ENCODE peak calls at places on chromosomes 4 and X, in nine cellular contexts. One of them, this sample, is unnamed.

GRCh38 chr4:37535872-37536271 is 150.3 kb downstream of the RELL1 start:
- DNase-seq in neural progenitor cell: no peak
- DNase-seq in CD8-positive, alpha-beta memory T cell: no peak
- DNase-seq in AG09309: no peak
- DNase-seq in body of pancreas: no peak
- DNase-seq in tibial nerve: no peak
- DNase-seq in SJSA1: no peak
- DNase-seq in A673: no peak
- DNase-seq in GM23248: peak; percentile 44
- DNase-seq in this sample: peak; percentile 87

GRCh38 chr4:151218343-151218742 is 58.6 kb upstream of the PRSS48 start:
- DNase-seq in GM23248: peak; percentile 58
- DNase-seq in neural progenitor cell: no peak
- DNase-seq in tibial nerve: no peak
- DNase-seq in A673: no peak
- DNase-seq in AG09309: no peak
- DNase-seq in body of pancreas: no peak
- DNase-seq in CD8-positive, alpha-beta memory T cell: no peak
- DNase-seq in SJSA1: no peak
- DNase-seq in this sample: peak; percentile 38

GRCh38 chr4:141410839-141411238 is 190.1 kb downstream of the ZNF330 start:
- DNase-seq in CD8-positive, alpha-beta memory T cell: no peak
- DNase-seq in body of pancreas: no peak
- DNase-seq in AG09309: peak; percentile 25
- DNase-seq in A673: no peak
- DNase-seq in tibial nerve: no peak
- DNase-seq in neural progenitor cell: no peak
- DNase-seq in SJSA1: no peak
- DNase-seq in GM23248: peak; percentile 77
- DNase-seq in this sample: no peak

GRCh38 chrX:21700289-21700688 is 42.2 kb upstream of the KLHL34 start:
- DNase-seq in CD8-positive, alpha-beta memory T cell: no peak
- DNase-seq in tibial nerve: no peak
- DNase-seq in neural progenitor cell: no peak
- DNase-seq in A673: no peak
- DNase-seq in body of pancreas: no peak
- DNase-seq in SJSA1: no peak
- DNase-seq in GM23248: no peak
- DNase-seq in AG09309: no peak
- DNase-seq in this sample: no peak

GRCh38 chr4:39621582-39621981 is 17.1 kb downstream of the SMIM14 start:
- DNase-seq in SJSA1: peak; percentile 72
- DNase-seq in AG09309: no peak
- DNase-seq in neural progenitor cell: no peak
- DNase-seq in CD8-positive, alpha-beta memory T cell: no peak
- DNase-seq in A673: peak; percentile 46
- DNase-seq in GM23248: peak; percentile 90
- DNase-seq in body of pancreas: peak; percentile 54
- DNase-seq in tibial nerve: no peak
- DNase-seq in this sample: peak; percentile 73

GRCh38 chr4:129232627-129233337 is 136.8 kb downstream of the C4orf33 start:
- DNase-seq in A673: no peak
- DNase-seq in AG09309: no peak
- DNase-seq in neural progenitor cell: no peak
- DNase-seq in GM23248: no peak
- DNase-seq in body of pancreas: no peak
- DNase-seq in CD8-positive, alpha-beta memory T cell: no peak
- DNase-seq in SJSA1: no peak
- DNase-seq in tibial nerve: no peak
- DNase-seq in this sample: no peak

GRCh38 chr4:37770016-37770415 is 56.5 kb upstream of the PGM2 start:
- DNase-seq in neural progenitor cell: no peak
- DNase-seq in CD8-positive, alpha-beta memory T cell: no peak
- DNase-seq in GM23248: peak; percentile 77
- DNase-seq in SJSA1: no peak
- DNase-seq in A673: no peak
- DNase-seq in body of pancreas: no peak
- DNase-seq in AG09309: peak; percentile 4
- DNase-seq in tibial nerve: no peak
- DNase-seq in this sample: peak; percentile 20

GRCh38 chrX:68511255-68511654 is 12.4 kb downstream of the YIPF6 start:
- DNase-seq in SJSA1: peak; percentile 14
- DNase-seq in AG09309: no peak
- DNase-seq in neural progenitor cell: peak; percentile 59
- DNase-seq in A673: peak; percentile 61
- DNase-seq in GM23248: peak; percentile 62
- DNase-seq in tibial nerve: no peak
- DNase-seq in body of pancreas: peak; percentile 18
- DNase-seq in CD8-positive, alpha-beta memory T cell: peak; percentile 14
- DNase-seq in this sample: peak; percentile 34

GRCh38 chrX:44400588-44400987 is 57.1 kb upstream of the EFHC2 start:
- DNase-seq in AG09309: peak; percentile 66
- DNase-seq in A673: peak; percentile 68
- DNase-seq in SJSA1: peak; percentile 40
- DNase-seq in GM23248: peak; percentile 92
- DNase-seq in body of pancreas: no peak
- DNase-seq in neural progenitor cell: no peak
- DNase-seq in tibial nerve: no peak
- DNase-seq in CD8-positive, alpha-beta memory T cell: no peak
- DNase-seq in this sample: peak; percentile 95

GRCh38 chrX:29604381-29604780 is 611.0 kb upstream of the MAGEB2 start:
- DNase-seq in GM23248: no peak
- DNase-seq in SJSA1: no peak
- DNase-seq in neural progenitor cell: no peak
- DNase-seq in A673: no peak
- DNase-seq in AG09309: no peak
- DNase-seq in CD8-positive, alpha-beta memory T cell: no peak
- DNase-seq in body of pancreas: no peak
- DNase-seq in tibial nerve: no peak
- DNase-seq in this sample: no peak
- H3K4me3 ChIP-seq in GM23248: no peak overlapping the region
- H3K4me3 ChIP-seq in SJSA1: no peak overlapping the region
- H3K4me3 ChIP-seq in neural progenitor cell: no peak overlapping the region
- H3K4me3 ChIP-seq in A673: no peak overlapping the region
- H3K4me3 ChIP-seq in AG09309: no peak overlapping the region
- H3K4me3 ChIP-seq in CD8-positive, alpha-beta memory T cell: no peak overlapping the region
- H3K4me3 ChIP-seq in body of pancreas: no peak overlapping the region
- H3K4me3 ChIP-seq in tibial nerve: no peak overlapping the region
- H3K4me3 ChIP-seq in this sample: no peak overlapping the region

DNA sequence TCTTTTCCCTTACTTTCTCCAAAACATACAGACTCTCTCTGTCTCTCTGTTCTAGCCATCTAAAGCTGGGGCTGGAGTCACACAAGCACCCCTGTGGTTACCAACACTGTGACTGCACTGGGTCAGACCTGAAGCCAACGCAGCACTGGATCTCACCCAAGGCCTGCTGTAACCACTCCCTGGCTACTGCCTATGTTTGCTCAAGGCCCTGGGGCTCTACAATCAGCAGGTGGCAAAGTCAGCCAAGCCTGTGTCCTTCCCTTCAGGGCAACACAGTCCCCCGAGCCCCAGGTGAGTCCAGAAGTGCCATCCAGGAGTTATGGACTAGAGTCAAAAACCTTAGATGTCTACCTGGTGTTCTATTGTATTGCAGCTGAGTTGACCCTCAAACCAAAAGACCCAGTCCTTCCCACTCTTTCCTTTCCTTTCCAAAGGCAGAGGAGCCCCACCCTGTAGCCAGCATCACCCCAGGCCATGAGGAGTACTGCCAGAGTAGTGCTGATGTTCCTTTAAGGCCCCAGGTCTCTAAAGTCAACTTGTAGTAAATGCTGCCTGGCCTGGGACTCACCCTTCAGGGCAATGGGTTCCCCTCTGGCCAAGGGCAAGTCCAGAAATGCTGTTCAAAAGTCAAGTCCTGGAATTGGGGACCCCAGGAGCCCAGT is 58.8 kb upstream of the RAP2C start:
- DNase-seq in SJSA1: no peak
- DNase-seq in CD8-positive, alpha-beta memory T cell: no peak
- DNase-seq in neural progenitor cell: no peak
- DNase-seq in tibial nerve: no peak
- DNase-seq in A673: no peak
- DNase-seq in GM23248: no peak
- DNase-seq in body of pancreas: peak; percentile 63
- DNase-seq in AG09309: no peak
- DNase-seq in this sample: no peak
- H3K4me3 ChIP-seq in SJSA1: no peak overlapping the region
- H3K4me3 ChIP-seq in CD8-positive, alpha-beta memory T cell: no peak overlapping the region
- H3K4me3 ChIP-seq in neural progenitor cell: no peak overlapping the region
- H3K4me3 ChIP-seq in tibial nerve: no peak overlapping the region
- H3K4me3 ChIP-seq in A673: no peak overlapping the region
- H3K4me3 ChIP-seq in GM23248: no peak overlapping the region
- H3K4me3 ChIP-seq in body of pancreas: no peak overlapping the region
- H3K4me3 ChIP-seq in AG09309: no peak overlapping the region
- H3K4me3 ChIP-seq in this sample: no peak overlapping the region

DNA sequence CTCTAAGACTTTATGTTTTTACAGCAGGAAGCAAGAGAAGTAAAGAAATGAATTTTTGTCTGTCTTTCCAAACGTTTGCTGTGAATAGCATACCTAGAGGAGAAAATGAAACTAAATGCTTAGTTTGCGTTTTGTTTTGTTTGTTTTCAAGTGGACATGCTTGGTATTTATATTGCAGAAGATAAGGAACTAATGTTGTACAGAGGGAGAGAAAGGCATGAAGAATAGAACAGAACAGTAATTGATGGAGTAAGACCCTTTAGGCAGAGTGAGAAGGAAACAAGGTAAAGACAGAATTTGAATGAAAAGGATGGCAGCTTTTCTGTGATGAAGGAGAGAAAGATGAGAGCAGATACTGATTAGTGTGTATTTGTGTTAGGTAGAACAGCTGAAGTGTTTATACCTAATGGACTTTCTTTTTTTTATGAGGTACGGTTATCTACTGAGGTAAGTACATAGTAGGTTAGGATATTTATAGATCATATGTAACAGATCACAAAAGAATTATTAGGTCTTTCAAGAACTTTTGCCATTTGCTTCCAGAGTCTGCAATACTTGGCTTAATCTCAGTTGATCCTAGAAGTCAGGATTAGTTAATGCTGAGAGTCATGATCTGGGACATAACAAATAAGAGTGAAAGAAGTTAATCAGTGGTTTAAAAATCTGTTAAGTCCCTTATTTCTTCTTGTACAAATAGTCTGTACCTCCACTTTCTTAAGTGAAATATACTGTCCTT is 36.9 kb downstream of the FABP2 start:
- DNase-seq in tibial nerve: no peak
- DNase-seq in AG09309: no peak
- DNase-seq in CD8-positive, alpha-beta memory T cell: no peak
- DNase-seq in A673: peak; percentile 4
- DNase-seq in neural progenitor cell: no peak
- DNase-seq in body of pancreas: no peak
- DNase-seq in GM23248: peak; percentile 44
- DNase-seq in SJSA1: peak; percentile 54
- DNase-seq in this sample: peak; percentile 46
- H3K4me3 ChIP-seq in tibial nerve: no peak overlapping the region
- H3K4me3 ChIP-seq in AG09309: no peak overlapping the region
- H3K4me3 ChIP-seq in CD8-positive, alpha-beta memory T cell: no peak overlapping the region
- H3K4me3 ChIP-seq in A673: no peak overlapping the region
- H3K4me3 ChIP-seq in neural progenitor cell: no peak overlapping the region
- H3K4me3 ChIP-seq in body of pancreas: no peak overlapping the region
- H3K4me3 ChIP-seq in GM23248: peak overlapping the region; percentile 66
- H3K4me3 ChIP-seq in SJSA1: peak overlapping the region; percentile 8
- H3K4me3 ChIP-seq in this sample: no peak overlapping the region

GRCh38 chr4:111210576-111210975 is 587.7 kb upstream of the PITX2 start:
- DNase-seq in GM23248: no peak
- DNase-seq in AG09309: no peak
- DNase-seq in neural progenitor cell: no peak
- DNase-seq in A673: no peak
- DNase-seq in tibial nerve: no peak
- DNase-seq in body of pancreas: no peak
- DNase-seq in CD8-positive, alpha-beta memory T cell: no peak
- DNase-seq in SJSA1: no peak
- DNase-seq in this sample: no peak
- H3K4me3 ChIP-seq in GM23248: no peak overlapping the region
- H3K4me3 ChIP-seq in AG09309: no peak overlapping the region
- H3K4me3 ChIP-seq in neural progenitor cell: no peak overlapping the region
- H3K4me3 ChIP-seq in A673: no peak overlapping the region
- H3K4me3 ChIP-seq in tibial nerve: no peak overlapping the region
- H3K4me3 ChIP-seq in body of pancreas: no peak overlapping the region
- H3K4me3 ChIP-seq in CD8-positive, alpha-beta memory T cell: no peak overlapping the region
- H3K4me3 ChIP-seq in SJSA1: no peak overlapping the region
- H3K4me3 ChIP-seq in this sample: no peak overlapping the region

DNA sequence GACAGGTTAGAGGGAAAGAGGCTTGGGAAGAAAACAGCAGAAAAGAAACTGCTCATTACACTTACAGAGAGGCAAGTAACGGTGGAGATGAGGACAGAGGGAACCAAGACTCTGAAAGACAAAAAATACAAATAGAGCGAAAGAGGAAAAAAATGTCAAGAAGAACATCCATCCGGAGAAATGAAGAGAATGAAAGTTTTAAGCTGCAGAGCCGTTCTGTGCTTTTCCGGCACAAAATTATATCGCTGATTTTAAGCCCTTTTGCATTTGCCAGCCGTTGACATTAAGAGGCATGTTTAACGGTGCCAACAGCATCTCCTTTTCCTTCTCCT is 236 bp downstream of the PCDH10 start:
- DNase-seq in GM23248: no peak
- DNase-seq in A673: no peak
- DNase-seq in SJSA1: no peak
- DNase-seq in tibial nerve: no peak
- DNase-seq in body of pancreas: no peak
- DNase-seq in CD8-positive, alpha-beta memory T cell: no peak
- DNase-seq in neural progenitor cell: no peak
- DNase-seq in AG09309: no peak
- DNase-seq in this sample: no peak
- H3K4me3 ChIP-seq in GM23248: peak overlapping the region; percentile 73
- H3K4me3 ChIP-seq in A673: peak overlapping the region; percentile 63
- H3K4me3 ChIP-seq in SJSA1: peak overlapping the region; percentile 4
- H3K4me3 ChIP-seq in tibial nerve: peak overlapping the region; percentile 41
- H3K4me3 ChIP-seq in body of pancreas: no peak overlapping the region
- H3K4me3 ChIP-seq in CD8-positive, alpha-beta memory T cell: no peak overlapping the region
- H3K4me3 ChIP-seq in neural progenitor cell: peak overlapping the region; percentile 57
- H3K4me3 ChIP-seq in AG09309: peak overlapping the region; percentile 38
- H3K4me3 ChIP-seq in this sample: peak overlapping the region; percentile 30

GRCh38 chr4:16909245-16909644 is 10.8 kb upstream of the LDB2 start:
- DNase-seq in tibial nerve: no peak
- DNase-seq in body of pancreas: no peak
- DNase-seq in neural progenitor cell: peak; percentile 27
- DNase-seq in A673: no peak
- DNase-seq in GM23248: peak; percentile 43
- DNase-seq in CD8-positive, alpha-beta memory T cell: no peak
- DNase-seq in AG09309: no peak
- DNase-seq in SJSA1: no peak
- DNase-seq in this sample: no peak
- H3K4me3 ChIP-seq in tibial nerve: no peak overlapping the region
- H3K4me3 ChIP-seq in body of pancreas: no peak overlapping the region
- H3K4me3 ChIP-seq in neural progenitor cell: no peak overlapping the region
- H3K4me3 ChIP-seq in A673: no peak overlapping the region
- H3K4me3 ChIP-seq in GM23248: peak overlapping the region; percentile 58
- H3K4me3 ChIP-seq in CD8-positive, alpha-beta memory T cell: no peak overlapping the region
- H3K4me3 ChIP-seq in AG09309: no peak overlapping the region
- H3K4me3 ChIP-seq in SJSA1: no peak overlapping the region
- H3K4me3 ChIP-seq in this sample: no peak overlapping the region